ENCODE peak calls at places on chromosomes 16 and 17, in eight cellular contexts. One of them, this sample, is unnamed.

GRCh38 chr16:1812732-1813163 is 13.9 kb downstream of the HAGH start:
- DNase-seq in mucosa of descending colon: peak; percentile 76
- DNase-seq in cardiac fibroblast: peak; percentile 72
- DNase-seq in AG04449: no peak
- DNase-seq in upper lobe of right lung: peak; percentile 92
- DNase-seq in GM23338: peak; percentile 78
- DNase-seq in trophoblast cell: peak; percentile 40
- DNase-seq in CD4-positive, CD25-positive, alpha-beta regulatory T cell: peak; percentile 36
- DNase-seq in this sample: peak; percentile 15

GRCh38 chr16:19418200-19418599 is 517 bp downstream of the TMC5 start:
- DNase-seq in mucosa of descending colon: no peak
- DNase-seq in cardiac fibroblast: no peak
- DNase-seq in AG04449: no peak
- DNase-seq in upper lobe of right lung: no peak
- DNase-seq in GM23338: no peak
- DNase-seq in trophoblast cell: no peak
- DNase-seq in CD4-positive, CD25-positive, alpha-beta regulatory T cell: no peak
- DNase-seq in this sample: no peak

GRCh38 chr16:69833791-69834282 is 71.7 kb downstream of the WWP2 start:
- DNase-seq in mucosa of descending colon: peak; percentile 38
- DNase-seq in cardiac fibroblast: no peak
- DNase-seq in AG04449: no peak
- DNase-seq in upper lobe of right lung: no peak
- DNase-seq in GM23338: no peak
- DNase-seq in trophoblast cell: peak; percentile 97
- DNase-seq in CD4-positive, CD25-positive, alpha-beta regulatory T cell: no peak
- DNase-seq in this sample: no peak

GRCh38 chr17:71846561-71846960 is 274.3 kb upstream of the SOX9 start:
- DNase-seq in mucosa of descending colon: no peak
- DNase-seq in cardiac fibroblast: no peak
- DNase-seq in AG04449: no peak
- DNase-seq in upper lobe of right lung: no peak
- DNase-seq in GM23338: no peak
- DNase-seq in trophoblast cell: no peak
- DNase-seq in CD4-positive, CD25-positive, alpha-beta regulatory T cell: no peak
- DNase-seq in this sample: no peak

GRCh38 chr16:74297296-74297665 is 667 bp downstream of the PSMD7 start:
- DNase-seq in mucosa of descending colon: peak; percentile 39
- DNase-seq in cardiac fibroblast: peak; percentile 37
- DNase-seq in AG04449: no peak
- DNase-seq in upper lobe of right lung: no peak
- DNase-seq in GM23338: peak; percentile 51
- DNase-seq in trophoblast cell: peak; percentile 42
- DNase-seq in CD4-positive, CD25-positive, alpha-beta regulatory T cell: peak; percentile 12
- DNase-seq in this sample: no peak

GRCh38 chr16:22979038-22979437 is 165.1 kb downstream of the HS3ST2 start:
- DNase-seq in mucosa of descending colon: no peak
- DNase-seq in cardiac fibroblast: no peak
- DNase-seq in AG04449: no peak
- DNase-seq in upper lobe of right lung: no peak
- DNase-seq in GM23338: no peak
- DNase-seq in trophoblast cell: no peak
- DNase-seq in CD4-positive, CD25-positive, alpha-beta regulatory T cell: no peak
- DNase-seq in this sample: no peak

GRCh38 chr17:67995568-67996191 is 589 bp downstream of the C17orf58 start:
- DNase-seq in mucosa of descending colon: peak; percentile 36
- DNase-seq in cardiac fibroblast: no peak
- DNase-seq in AG04449: no peak
- DNase-seq in upper lobe of right lung: no peak
- DNase-seq in GM23338: peak; percentile 59
- DNase-seq in trophoblast cell: no peak
- DNase-seq in CD4-positive, CD25-positive, alpha-beta regulatory T cell: no peak
- DNase-seq in this sample: no peak

GRCh38 chr17:73782231-73782630 is 138.0 kb upstream of the SDK2 start:
- DNase-seq in mucosa of descending colon: no peak
- DNase-seq in cardiac fibroblast: no peak
- DNase-seq in AG04449: no peak
- DNase-seq in upper lobe of right lung: no peak
- DNase-seq in GM23338: no peak
- DNase-seq in trophoblast cell: no peak
- DNase-seq in CD4-positive, CD25-positive, alpha-beta regulatory T cell: no peak
- DNase-seq in this sample: no peak

GRCh38 chr16:47142469-47143328 is 1.0 kb downstream of the NETO2 start:
- DNase-seq in mucosa of descending colon: peak; percentile 42
- DNase-seq in cardiac fibroblast: peak; percentile 62
- DNase-seq in AG04449: no peak
- DNase-seq in upper lobe of right lung: peak; percentile 66
- DNase-seq in GM23338: peak; percentile 28
- DNase-seq in trophoblast cell: peak; percentile 74
- DNase-seq in CD4-positive, CD25-positive, alpha-beta regulatory T cell: peak; percentile 18
- DNase-seq in this sample: no peak

GRCh38 chr16:85484337-85485295 is 128.5 kb upstream of the GSE1 start:
- DNase-seq in mucosa of descending colon: peak; percentile 41
- DNase-seq in cardiac fibroblast: no peak
- DNase-seq in AG04449: no peak
- DNase-seq in upper lobe of right lung: peak; percentile 94
- DNase-seq in GM23338: no peak
- DNase-seq in trophoblast cell: peak; percentile 35
- DNase-seq in CD4-positive, CD25-positive, alpha-beta regulatory T cell: no peak
- DNase-seq in this sample: no peak

GRCh38 chr17:80504671-80505413 is 28.4 kb upstream of the NPTX1 start:
- DNase-seq in mucosa of descending colon: no peak
- DNase-seq in cardiac fibroblast: peak; percentile 95
- DNase-seq in AG04449: peak; percentile 61
- DNase-seq in upper lobe of right lung: no peak
- DNase-seq in GM23338: no peak
- DNase-seq in trophoblast cell: peak; percentile 36
- DNase-seq in CD4-positive, CD25-positive, alpha-beta regulatory T cell: no peak
- DNase-seq in this sample: no peak

GRCh38 chr17:10754861-10755591 is 25.2 kb upstream of the TMEM220 start:
- DNase-seq in mucosa of descending colon: no peak
- DNase-seq in cardiac fibroblast: no peak
- DNase-seq in AG04449: no peak
- DNase-seq in upper lobe of right lung: no peak
- DNase-seq in GM23338: peak; percentile 81
- DNase-seq in trophoblast cell: peak; percentile 45
- DNase-seq in CD4-positive, CD25-positive, alpha-beta regulatory T cell: no peak
- DNase-seq in this sample: no peak

GRCh38 chr17:41547921-41548843 is 20.1 kb upstream of the KRT19 start:
- DNase-seq in mucosa of descending colon: peak; percentile 59
- DNase-seq in cardiac fibroblast: peak; percentile 96
- DNase-seq in AG04449: peak; percentile 95
- DNase-seq in upper lobe of right lung: peak; percentile 76
- DNase-seq in GM23338: no peak
- DNase-seq in trophoblast cell: peak; percentile 82
- DNase-seq in CD4-positive, CD25-positive, alpha-beta regulatory T cell: no peak
- DNase-seq in this sample: no peak

GRCh38 chr17:17872468-17873345 is 35.9 kb upstream of the SREBF1 start:
- DNase-seq in mucosa of descending colon: no peak
- DNase-seq in cardiac fibroblast: peak; percentile 57
- DNase-seq in AG04449: no peak
- DNase-seq in upper lobe of right lung: no peak
- DNase-seq in GM23338: no peak
- DNase-seq in trophoblast cell: peak; percentile 78
- DNase-seq in CD4-positive, CD25-positive, alpha-beta regulatory T cell: no peak
- DNase-seq in this sample: no peak

GRCh38 chr16:58843675-58844074 is 109.6 kb upstream of the GOT2 start:
- DNase-seq in mucosa of descending colon: no peak
- DNase-seq in cardiac fibroblast: peak; percentile 33
- DNase-seq in AG04449: peak; percentile 4
- DNase-seq in upper lobe of right lung: no peak
- DNase-seq in GM23338: peak; percentile 52
- DNase-seq in trophoblast cell: peak; percentile 3
- DNase-seq in CD4-positive, CD25-positive, alpha-beta regulatory T cell: no peak
- DNase-seq in this sample: no peak

GRCh38 chr17:76147211-76148014 is 6.4 kb upstream of the FOXJ1 start:
- DNase-seq in mucosa of descending colon: no peak
- DNase-seq in cardiac fibroblast: peak; percentile 47
- DNase-seq in AG04449: no peak
- DNase-seq in upper lobe of right lung: no peak
- DNase-seq in GM23338: peak; percentile 48
- DNase-seq in trophoblast cell: peak; percentile 54
- DNase-seq in CD4-positive, CD25-positive, alpha-beta regulatory T cell: no peak
- DNase-seq in this sample: no peak

GRCh38 chr16:74034862-74035261 is 261.8 kb upstream of the PSMD7 start:
- DNase-seq in mucosa of descending colon: peak; percentile 63
- DNase-seq in cardiac fibroblast: peak; percentile 35
- DNase-seq in AG04449: no peak
- DNase-seq in upper lobe of right lung: no peak
- DNase-seq in GM23338: peak; percentile 76
- DNase-seq in trophoblast cell: peak; percentile 37
- DNase-seq in CD4-positive, CD25-positive, alpha-beta regulatory T cell: no peak
- DNase-seq in this sample: no peak

GRCh38 chr17:29557085-29557697 is 9.6 kb downstream of the ABHD15 start:
- DNase-seq in mucosa of descending colon: no peak
- DNase-seq in cardiac fibroblast: peak; percentile 32
- DNase-seq in AG04449: peak; percentile 28
- DNase-seq in upper lobe of right lung: no peak
- DNase-seq in GM23338: no peak
- DNase-seq in trophoblast cell: peak; percentile 66
- DNase-seq in CD4-positive, CD25-positive, alpha-beta regulatory T cell: no peak
- DNase-seq in this sample: no peak

GRCh38 chr17:48647103-48647963 is 21.2 kb upstream of the HOXB9 start:
- DNase-seq in mucosa of descending colon: peak; percentile 71
- DNase-seq in cardiac fibroblast: no peak
- DNase-seq in AG04449: no peak
- DNase-seq in upper lobe of right lung: no peak
- DNase-seq in GM23338: peak; percentile 80
- DNase-seq in trophoblast cell: no peak
- DNase-seq in CD4-positive, CD25-positive, alpha-beta regulatory T cell: no peak
- DNase-seq in this sample: no peak
- H3K4me3 ChIP-seq in mucosa of descending colon: peak overlapping the region; percentile 45
- H3K4me3 ChIP-seq in cardiac fibroblast: peak overlapping the region; percentile 44
- H3K4me3 ChIP-seq in AG04449: peak overlapping the region; percentile 53
- H3K4me3 ChIP-seq in upper lobe of right lung: peak overlapping the region; percentile 46
- H3K4me3 ChIP-seq in GM23338: peak overlapping the region; percentile 54
- H3K4me3 ChIP-seq in trophoblast cell: no peak overlapping the region
- H3K4me3 ChIP-seq in CD4-positive, CD25-positive, alpha-beta regulatory T cell: peak overlapping the region; percentile 80
- H3K4me3 ChIP-seq in this sample: peak overlapping the region; percentile 57

DNA sequence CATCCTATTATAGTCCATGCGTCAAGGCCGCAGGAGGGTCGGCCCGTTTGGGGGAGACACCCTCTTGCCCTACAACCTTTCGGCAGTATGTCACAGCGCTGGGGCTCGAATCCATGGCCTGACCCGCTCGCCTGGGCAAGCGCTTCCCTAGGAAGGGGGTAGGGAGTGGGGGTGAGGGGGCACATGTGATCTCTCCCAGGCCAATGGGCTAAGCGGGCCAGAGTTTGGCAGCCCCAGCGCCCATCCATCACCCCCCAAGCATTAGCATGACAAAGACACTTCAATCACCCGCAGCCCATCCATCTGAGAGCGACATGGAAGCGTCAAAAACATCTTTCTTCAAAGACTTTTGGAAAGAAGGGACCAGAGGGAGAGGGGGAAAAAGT is at the start of gene HOXB1:
- DNase-seq in mucosa of descending colon: no peak
- DNase-seq in cardiac fibroblast: no peak
- DNase-seq in AG04449: no peak
- DNase-seq in upper lobe of right lung: no peak
- DNase-seq in GM23338: peak; percentile 87
- DNase-seq in trophoblast cell: no peak
- DNase-seq in CD4-positive, CD25-positive, alpha-beta regulatory T cell: no peak
- DNase-seq in this sample: no peak
- H3K4me3 ChIP-seq in mucosa of descending colon: no peak within 1 kb of the TSS
- H3K4me3 ChIP-seq in cardiac fibroblast: no peak within 1 kb of the TSS
- H3K4me3 ChIP-seq in AG04449: no peak within 1 kb of the TSS
- H3K4me3 ChIP-seq in upper lobe of right lung: no peak within 1 kb of the TSS
- H3K4me3 ChIP-seq in GM23338: peak within 1 kb of the TSS; percentile 48
- H3K4me3 ChIP-seq in trophoblast cell: no peak within 1 kb of the TSS
- H3K4me3 ChIP-seq in CD4-positive, CD25-positive, alpha-beta regulatory T cell: no peak within 1 kb of the TSS
- H3K4me3 ChIP-seq in this sample: no peak within 1 kb of the TSS

GRCh38 chr16:51306116-51306515 is 155.0 kb upstream of the SALL1 start:
- DNase-seq in mucosa of descending colon: no peak
- DNase-seq in cardiac fibroblast: no peak
- DNase-seq in AG04449: no peak
- DNase-seq in upper lobe of right lung: no peak
- DNase-seq in GM23338: no peak
- DNase-seq in trophoblast cell: no peak
- DNase-seq in CD4-positive, CD25-positive, alpha-beta regulatory T cell: no peak
- DNase-seq in this sample: no peak

GRCh38 chr16:51305337-51305736 is 154.3 kb upstream of the SALL1 start:
- DNase-seq in mucosa of descending colon: no peak
- DNase-seq in cardiac fibroblast: no peak
- DNase-seq in AG04449: no peak
- DNase-seq in upper lobe of right lung: no peak
- DNase-seq in GM23338: no peak
- DNase-seq in trophoblast cell: no peak
- DNase-seq in CD4-positive, CD25-positive, alpha-beta regulatory T cell: no peak
- DNase-seq in this sample: no peak

GRCh38 chr16:51298800-51299199 is 147.7 kb upstream of the SALL1 start:
- DNase-seq in mucosa of descending colon: no peak
- DNase-seq in cardiac fibroblast: no peak
- DNase-seq in AG04449: no peak
- DNase-seq in upper lobe of right lung: no peak
- DNase-seq in GM23338: no peak
- DNase-seq in trophoblast cell: no peak
- DNase-seq in CD4-positive, CD25-positive, alpha-beta regulatory T cell: no peak
- DNase-seq in this sample: no peak

GRCh38 chr16:51302042-51302441 is 151.0 kb upstream of the SALL1 start:
- DNase-seq in mucosa of descending colon: no peak
- DNase-seq in cardiac fibroblast: no peak
- DNase-seq in AG04449: no peak
- DNase-seq in upper lobe of right lung: no peak
- DNase-seq in GM23338: no peak
- DNase-seq in trophoblast cell: no peak
- DNase-seq in CD4-positive, CD25-positive, alpha-beta regulatory T cell: no peak
- DNase-seq in this sample: no peak
- H3K4me3 ChIP-seq in mucosa of descending colon: no peak overlapping the region
- H3K4me3 ChIP-seq in cardiac fibroblast: no peak overlapping the region
- H3K4me3 ChIP-seq in AG04449: no peak overlapping the region
- H3K4me3 ChIP-seq in upper lobe of right lung: no peak overlapping the region
- H3K4me3 ChIP-seq in GM23338: no peak overlapping the region
- H3K4me3 ChIP-seq in trophoblast cell: no peak overlapping the region
- H3K4me3 ChIP-seq in CD4-positive, CD25-positive, alpha-beta regulatory T cell: no peak overlapping the region
- H3K4me3 ChIP-seq in this sample: no peak overlapping the region

DNA sequence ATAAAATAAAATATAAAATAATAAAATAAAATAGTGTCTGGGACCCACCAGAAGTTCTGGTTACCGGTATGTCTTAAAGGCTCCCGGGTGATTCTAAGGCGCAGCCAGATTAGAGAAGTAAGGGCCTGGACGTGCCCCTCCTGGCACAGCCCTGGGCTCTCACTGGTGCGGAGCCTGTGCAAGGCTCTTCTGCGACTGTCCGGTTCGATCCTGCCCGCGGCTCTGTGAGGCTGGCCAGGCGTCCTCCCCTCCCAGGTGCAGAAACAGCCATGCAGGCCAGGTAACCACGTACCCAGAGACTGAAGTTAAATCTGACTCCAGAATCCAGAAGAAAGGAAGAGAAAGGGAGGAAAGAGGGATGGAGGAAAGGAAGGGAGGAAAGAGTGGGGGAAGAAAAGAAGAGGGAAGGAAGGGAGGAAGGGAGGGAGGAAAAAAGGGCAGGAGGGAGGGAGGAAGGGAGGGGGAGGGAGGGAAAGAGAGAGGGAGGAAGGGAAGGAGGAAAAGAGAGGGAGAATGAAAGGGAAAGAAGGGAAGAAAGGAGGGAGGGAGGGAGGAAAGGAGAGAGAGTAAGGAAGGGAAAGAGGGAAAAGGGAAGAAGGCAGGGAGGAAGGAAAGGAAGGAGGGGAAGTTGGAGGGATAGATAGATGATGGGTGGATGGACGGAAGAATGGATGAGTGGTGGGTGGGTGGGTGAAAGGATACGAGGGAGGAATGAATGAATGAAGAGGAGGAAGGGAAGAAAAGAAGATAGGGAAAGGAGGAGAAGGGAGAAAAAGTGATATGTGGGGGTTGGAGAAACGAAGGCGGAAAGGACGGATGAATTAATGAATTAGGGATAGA is 42.3 kb downstream of the C16orf82 start:
- DNase-seq in mucosa of descending colon: no peak
- DNase-seq in cardiac fibroblast: no peak
- DNase-seq in AG04449: no peak
- DNase-seq in upper lobe of right lung: no peak
- DNase-seq in GM23338: no peak
- DNase-seq in trophoblast cell: no peak
- DNase-seq in CD4-positive, CD25-positive, alpha-beta regulatory T cell: no peak
- DNase-seq in this sample: no peak
- H3K4me3 ChIP-seq in mucosa of descending colon: no peak overlapping the region
- H3K4me3 ChIP-seq in cardiac fibroblast: peak overlapping the region; percentile 27
- H3K4me3 ChIP-seq in AG04449: peak overlapping the region; percentile 52
- H3K4me3 ChIP-seq in upper lobe of right lung: peak overlapping the region; percentile 14
- H3K4me3 ChIP-seq in GM23338: peak overlapping the region; percentile 59
- H3K4me3 ChIP-seq in trophoblast cell: no peak overlapping the region
- H3K4me3 ChIP-seq in CD4-positive, CD25-positive, alpha-beta regulatory T cell: peak overlapping the region; percentile 19
- H3K4me3 ChIP-seq in this sample: peak overlapping the region; percentile 28

This sample was measured in effector memory CD4-positive, alpha-beta T cell.